ENCODE peak calls at places on chromosomes 13 and 19, in five cellular contexts. One of them, this sample, is unnamed.

GRCh38 chr13:79361299-79361698 is 44.8 kb downstream of the RBM26 start:
- DNase-seq in H1: no peak
- DNase-seq in SK-N-SH: no peak
- DNase-seq in stomach: no peak
- DNase-seq in transverse colon: no peak
- DNase-seq in this sample: no peak

GRCh38 chr13:29756506-29756905 is 93.9 kb downstream of the UBL3 start:
- DNase-seq in stomach: no peak
- DNase-seq in H1: no peak
- DNase-seq in SK-N-SH: no peak
- DNase-seq in transverse colon: no peak
- DNase-seq in this sample: no peak

GRCh38 chr19:31761281-31761913 is 412.2 kb upstream of the TSHZ3 start:
- DNase-seq in H1: peak
- DNase-seq in transverse colon: no peak
- DNase-seq in stomach: no peak
- DNase-seq in SK-N-SH: no peak
- DNase-seq in this sample: no peak

GRCh38 chr13:96397807-96398206 is 307.9 kb downstream of the HS6ST3 start:
- DNase-seq in transverse colon: no peak
- DNase-seq in H1: no peak
- DNase-seq in stomach: no peak
- DNase-seq in SK-N-SH: no peak
- DNase-seq in this sample: no peak

GRCh38 chr13:30466358-30466714 is 600 bp upstream of the HMGB1 start:
- DNase-seq in stomach: no peak
- DNase-seq in transverse colon: no peak
- DNase-seq in H1: no peak
- DNase-seq in SK-N-SH: no peak
- DNase-seq in this sample: no peak

GRCh38 chr13:102354011-102354410 is 47.8 kb downstream of the FGF14 start:
- DNase-seq in stomach: no peak
- DNase-seq in transverse colon: no peak
- DNase-seq in H1: no peak
- DNase-seq in SK-N-SH: no peak
- DNase-seq in this sample: no peak

GRCh38 chr13:41244555-41244954 is 18.8 kb downstream of the MTRF1 start:
- DNase-seq in SK-N-SH: no peak
- DNase-seq in transverse colon: no peak
- DNase-seq in H1: no peak
- DNase-seq in stomach: no peak
- DNase-seq in this sample: no peak

GRCh38 chr13:48808689-48809088 is 155.0 kb downstream of the CYSLTR2 start:
- DNase-seq in H1: no peak
- DNase-seq in SK-N-SH: no peak
- DNase-seq in transverse colon: no peak
- DNase-seq in stomach: no peak
- DNase-seq in this sample: no peak

GRCh38 chr13:94664889-94665288 is 47.5 kb downstream of the SOX21 start:
- DNase-seq in H1: no peak
- DNase-seq in transverse colon: no peak
- DNase-seq in stomach: no peak
- DNase-seq in SK-N-SH: no peak
- DNase-seq in this sample: no peak

GRCh38 chr13:99151516-99151915 is 49.1 kb upstream of the UBAC2 start:
- DNase-seq in H1: no peak
- DNase-seq in SK-N-SH: no peak
- DNase-seq in stomach: no peak
- DNase-seq in transverse colon: no peak
- DNase-seq in this sample: no peak

GRCh38 chr19:42028304-42029216 is 34.5 kb upstream of the ATP1A3 start:
- DNase-seq in SK-N-SH: peak
- DNase-seq in stomach: no peak
- DNase-seq in H1: peak
- DNase-seq in transverse colon: no peak
- DNase-seq in this sample: no peak

GRCh38 chr19:43318203-43318602 is 35.3 kb upstream of the CD177 start:
- DNase-seq in transverse colon: no peak
- DNase-seq in SK-N-SH: no peak
- DNase-seq in H1: no peak
- DNase-seq in stomach: no peak
- DNase-seq in this sample: no peak

GRCh38 chr13:42272115-42272756 is at the start of gene AKAP11:
- DNase-seq in H1: peak
- DNase-seq in stomach: peak
- DNase-seq in SK-N-SH: no peak
- DNase-seq in transverse colon: peak
- DNase-seq in this sample: peak

GRCh38 chr13:49935171-49936084 is 712 bp downstream of the SPRYD7 start:
- DNase-seq in transverse colon: peak
- DNase-seq in H1: no peak
- DNase-seq in SK-N-SH: no peak
- DNase-seq in stomach: peak
- DNase-seq in this sample: no peak

GRCh38 chr19:18322318-18322758 is 538 bp downstream of the LSM4 start:
- DNase-seq in stomach: peak
- DNase-seq in SK-N-SH: peak
- DNase-seq in transverse colon: peak
- DNase-seq in H1: no peak
- DNase-seq in this sample: peak

GRCh38 chr13:32986552-32986951 is 29.7 kb upstream of the KL start:
- DNase-seq in transverse colon: no peak
- DNase-seq in H1: no peak
- DNase-seq in stomach: no peak
- DNase-seq in SK-N-SH: no peak
- DNase-seq in this sample: no peak

GRCh38 chr13:32983058-32983457 is 33.2 kb upstream of the KL start:
- DNase-seq in H1: no peak
- DNase-seq in SK-N-SH: no peak
- DNase-seq in stomach: no peak
- DNase-seq in transverse colon: no peak
- DNase-seq in this sample: no peak

GRCh38 chr13:32988588-32989256 is 27.5 kb upstream of the KL start:
- DNase-seq in SK-N-SH: no peak
- DNase-seq in stomach: no peak
- DNase-seq in transverse colon: no peak
- DNase-seq in H1: no peak
- DNase-seq in this sample: no peak

GRCh38 chr13:32987462-32987861 is 28.8 kb upstream of the KL start:
- DNase-seq in stomach: no peak
- DNase-seq in transverse colon: no peak
- DNase-seq in SK-N-SH: no peak
- DNase-seq in H1: no peak
- DNase-seq in this sample: no peak

DNA sequence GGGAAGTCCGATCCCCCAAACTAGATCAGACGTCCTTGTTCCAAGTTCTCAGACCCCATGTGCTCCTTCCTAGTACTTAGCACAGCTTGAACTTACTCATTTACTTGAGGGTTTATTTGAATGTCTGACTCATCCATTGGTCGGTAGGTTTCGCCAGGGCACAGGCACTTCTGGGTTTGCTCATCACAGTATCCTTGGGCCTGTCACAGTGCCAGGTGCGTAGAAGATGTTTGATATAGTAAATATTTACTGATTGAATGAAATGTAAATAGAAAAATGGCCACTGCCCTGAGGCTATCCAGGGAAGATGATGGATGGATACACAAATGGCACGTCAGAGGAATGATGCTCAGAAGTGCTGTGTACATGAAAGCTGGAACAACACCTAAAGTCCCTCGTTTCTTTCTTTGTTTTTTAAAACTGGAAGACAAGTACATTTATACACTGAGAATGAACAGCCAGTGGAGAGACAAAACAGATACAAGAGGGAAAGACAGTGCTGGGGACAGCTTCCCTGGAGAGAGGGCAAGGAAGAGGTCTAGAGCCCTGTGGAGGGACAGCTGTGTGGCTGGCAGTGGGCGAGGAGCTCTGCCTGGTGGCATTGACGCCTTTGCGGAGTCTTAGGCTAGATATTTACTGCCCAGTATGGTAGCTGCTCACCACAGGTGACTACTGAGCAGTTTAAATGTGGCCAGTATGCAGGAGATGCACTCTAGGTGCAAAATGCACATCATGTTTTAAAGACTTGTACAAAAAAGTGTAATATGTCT is 31.2 kb upstream of the KL start:
- DNase-seq in stomach: peak
- DNase-seq in SK-N-SH: no peak
- DNase-seq in transverse colon: peak
- DNase-seq in H1: no peak
- DNase-seq in this sample: no peak
- TF ChIP-seq EP300 in stomach: no peak
- TF ChIP-seq EP300 in SK-N-SH: no peak
- TF ChIP-seq EP300 in transverse colon: peak
- TF ChIP-seq EP300 in H1: no peak
- TF ChIP-seq EP300 in this sample: no peak

DNA sequence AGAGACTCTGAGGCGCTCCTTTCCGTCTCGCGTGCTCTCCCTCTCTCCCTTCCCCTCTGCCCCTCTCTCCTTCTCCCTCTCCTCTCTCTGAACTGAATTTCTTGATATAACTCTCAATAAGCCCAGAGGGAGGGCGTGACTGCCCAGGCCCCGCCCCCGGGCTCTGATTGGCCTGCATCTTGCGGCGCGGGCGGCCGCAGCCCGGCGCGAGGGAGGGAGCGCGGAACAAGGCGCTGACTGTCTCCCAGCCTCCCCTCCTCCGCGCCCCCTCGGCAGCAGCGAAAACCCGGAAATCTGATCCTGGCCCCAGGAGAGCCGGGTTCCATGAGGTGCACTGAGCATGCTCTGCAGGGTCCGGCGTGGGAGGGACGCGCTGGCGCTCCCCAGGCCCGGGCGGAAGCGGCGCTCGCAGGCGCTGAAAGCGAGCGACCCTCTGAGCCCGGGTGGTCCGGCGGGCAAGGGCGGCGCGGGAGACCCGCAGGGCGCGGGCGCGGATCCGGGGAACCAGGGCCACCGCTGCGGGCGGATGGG is at the start of gene PCDH9:
- DNase-seq in H1: peak
- DNase-seq in transverse colon: peak
- DNase-seq in stomach: peak
- DNase-seq in SK-N-SH: peak
- DNase-seq in this sample: peak
- TF ChIP-seq EP300 in H1: peak
- TF ChIP-seq EP300 in transverse colon: no peak
- TF ChIP-seq EP300 in stomach: no peak
- TF ChIP-seq EP300 in SK-N-SH: peak
- TF ChIP-seq EP300 in this sample: no peak

DNA sequence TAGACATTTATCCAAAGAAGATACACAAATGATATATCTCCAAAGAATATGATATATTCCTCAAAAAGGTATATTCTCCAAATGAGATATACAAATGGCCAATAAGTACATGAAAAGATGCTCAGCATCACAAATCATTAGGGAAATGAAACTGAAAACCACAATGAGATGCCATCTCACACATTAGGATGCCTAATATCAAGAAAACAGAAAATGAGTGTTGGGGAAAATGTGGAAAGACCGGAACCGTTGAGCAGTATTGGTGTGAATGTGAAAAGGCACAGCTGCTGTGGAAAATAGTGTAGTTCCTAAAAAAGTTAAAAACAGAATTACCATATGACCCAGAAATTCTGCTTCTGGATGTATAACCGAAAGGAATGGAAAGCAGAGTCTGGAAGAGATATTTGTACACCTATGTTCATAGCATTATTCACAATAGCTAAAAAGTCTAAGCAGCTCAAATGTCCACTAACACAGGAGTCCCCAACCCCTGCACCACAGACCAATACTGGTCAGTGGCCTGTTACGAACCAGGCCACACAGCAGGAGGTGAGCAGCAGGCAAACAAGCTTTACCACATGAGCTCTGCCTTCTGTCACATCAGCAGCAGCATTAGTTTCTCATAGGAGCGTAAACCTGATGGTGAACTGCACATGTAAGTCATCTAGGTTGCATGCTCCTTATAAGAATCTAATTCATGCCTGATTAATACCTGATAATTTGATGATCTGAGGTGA is 291.9 kb downstream of the PCDH20 start:
- DNase-seq in stomach: no peak
- DNase-seq in transverse colon: no peak
- DNase-seq in H1: no peak
- DNase-seq in SK-N-SH: no peak
- DNase-seq in this sample: no peak
- TF ChIP-seq EP300 in stomach: no peak
- TF ChIP-seq EP300 in transverse colon: no peak
- TF ChIP-seq EP300 in H1: no peak
- TF ChIP-seq EP300 in SK-N-SH: no peak
- TF ChIP-seq EP300 in this sample: no peak

DNA sequence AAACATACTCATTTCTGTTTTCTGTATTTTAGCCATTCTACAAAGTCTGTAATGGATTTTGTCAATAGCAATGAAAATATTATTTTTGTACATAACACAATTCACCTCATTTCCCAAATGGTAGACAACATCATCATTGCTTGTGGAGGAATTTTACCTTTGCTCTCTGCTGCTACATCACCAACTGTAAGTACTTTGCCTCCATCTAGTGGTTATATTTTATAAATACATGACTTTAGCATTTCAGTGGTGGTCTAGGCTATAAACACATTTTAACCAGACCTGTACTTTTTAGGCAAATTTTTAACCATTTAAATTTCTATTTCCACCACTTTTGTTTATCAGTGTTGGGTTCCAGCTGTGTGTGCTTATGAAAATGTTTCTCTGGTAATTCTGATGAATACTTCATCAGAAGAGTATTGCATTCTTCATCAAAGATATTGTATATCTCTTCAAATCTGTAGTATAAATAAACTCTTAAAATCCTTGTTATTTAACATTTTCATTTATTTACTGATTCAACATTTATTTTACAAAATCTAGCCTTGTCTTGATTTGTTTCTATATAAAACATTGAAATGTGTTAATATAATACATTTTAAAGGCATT is 222.4 kb downstream of the NBEA start:
- DNase-seq in H1: no peak
- DNase-seq in stomach: no peak
- DNase-seq in transverse colon: no peak
- DNase-seq in SK-N-SH: peak
- DNase-seq in this sample: no peak
- TF ChIP-seq EP300 in H1: no peak
- TF ChIP-seq EP300 in stomach: no peak
- TF ChIP-seq EP300 in transverse colon: no peak
- TF ChIP-seq EP300 in SK-N-SH: no peak
- TF ChIP-seq EP300 in this sample: no peak

This sample was measured in upper lobe of left lung.